ENCODE peak calls at places on chromosomes 6 and 20, in six cellular contexts. J, E, Z, R, B and L are unnamed samples.

GRCh38 chr6:139338845-139339244 is 35.6 kb downstream of the CITED2 start:
- DNase-seq in Z (no peak), E (no peak), J (no peak), B (no peak), R (no peak), L (no peak)

GRCh38 chr6:14333556-14334305 is 216.2 kb downstream of the CD83 start:
- DNase-seq in R (no peak), B (no peak), E (no peak), J (no peak), Z (no peak), L (no peak)

GRCh38 chr6:111730835-111731234 is 125.2 kb upstream of the TRAF3IP2 start:
- DNase-seq in R (peak), Z (no peak), J (no peak), B (peak), E (no peak), L (no peak)

GRCh38 chr6:56849876-56850275 is 105.0 kb upstream of the BEND6 start:
- DNase-seq in R (no peak), J (no peak), B (no peak), E (no peak), Z (no peak), L (no peak)

GRCh38 chr6:167303660-167304625 is 12.8 kb downstream of the UNC93A start:
- DNase-seq in E (no peak), B (no peak), R (no peak), J (no peak), Z (no peak), L (no peak)

GRCh38 chr6:71489736-71490135 is 201.1 kb downstream of the OGFRL1 start:
- DNase-seq in Z (no peak), B (no peak), E (no peak), R (no peak), J (no peak), L (peak)

GRCh38 chr20:58133020-58133419 is 95.4 kb downstream of the ANKRD60 start:
- DNase-seq in R (no peak), B (peak), Z (no peak), J (no peak), E (no peak), L (peak)

GRCh38 chr20:37994512-37994911 is 38.7 kb downstream of the TTI1 start:
- DNase-seq in B (no peak), R (no peak), J (no peak), Z (no peak), E (no peak), L (peak)

GRCh38 chr20:51094221-51094620 is 71.3 kb upstream of the KCNG1 start:
- DNase-seq in Z (no peak), B (no peak), J (no peak), E (no peak), R (no peak), L (no peak)

GRCh38 chr6:138622967-138623366 is 123.7 kb upstream of the NHSL1 start:
- DNase-seq in R (no peak), E (peak), J (no peak), B (peak), Z (no peak), L (peak)

GRCh38 chr6:125749864-125750691 is 646 bp downstream of the HEY2 start:
- DNase-seq in J (no peak), Z (no peak), R (no peak), E (peak), B (peak), L (no peak)

GRCh38 chr20:21534453-21534852 is 20.6 kb upstream of the NKX2-2 start:
- DNase-seq in Z (no peak), J (no peak), E (peak), B (peak), R (peak), L (no peak)

GRCh38 chr20:50540620-50541605 is 30.7 kb downstream of the PTPN1 start:
- DNase-seq in R (no peak), B (no peak), J (no peak), Z (no peak), E (no peak), L (peak)

GRCh38 chr20:17533396-17533795 is 2.2 kb upstream of the BFSP1 start:
- DNase-seq in B (peak), E (peak), Z (no peak), R (peak), J (peak), L (no peak)

GRCh38 chr6:116370717-116371383 is at the start of gene DSE:
- DNase-seq in Z (peak), R (peak), B (peak), J (peak), E (peak), L (peak)

GRCh38 chr6:29627762-29628418 is 5.1 kb downstream of the GABBR1 start:
- DNase-seq in B (peak), R (peak), Z (peak), J (peak), E (peak), L (no peak)

GRCh38 chr6:21922086-21922485 is 328.5 kb downstream of the SOX4 start:
- DNase-seq in B (no peak), Z (no peak), J (no peak), R (no peak), E (no peak), L (no peak)

GRCh38 chr20:22579711-22580697 is 4.4 kb downstream of the FOXA2 start:
- DNase-seq in Z (no peak), R (no peak), B (peak), E (no peak), J (no peak), L (no peak)

GRCh38 chr6:144286503-144287393 is 1.6 kb downstream of the UTRN start:
- DNase-seq in E (peak), Z (no peak), R (no peak), J (peak), B (no peak), L (peak)

GRCh38 chr6:33314515-33314942 is 651 bp upstream of the TAPBP start:
- DNase-seq in J (peak), B (peak), E (peak), R (peak), Z (no peak), L (peak)

GRCh38 chr20:60632420-60633262 is 619.4 kb upstream of the CDH4 start:
- DNase-seq in B (peak), E (no peak), Z (no peak), J (no peak), R (no peak), L (no peak)

GRCh38 chr6:121896363-121896762 is 460.9 kb downstream of the GJA1 start:
- DNase-seq in R (no peak), Z (no peak), E (no peak), J (no peak), B (no peak), L (no peak)

GRCh38 chr6:170082067-170082466 is 208.8 kb downstream of the DLL1 start:
- DNase-seq in R (no peak), B (no peak), Z (no peak), E (no peak), J (no peak), L (no peak)

GRCh38 chr20:44495802-44496481 is 20.3 kb downstream of the TTPAL start:
- DNase-seq in J (no peak), E (no peak), B (no peak), Z (no peak), R (no peak), L (peak)

GRCh38 chr6:144468709-144469108 is 183.6 kb downstream of the UTRN start:
- DNase-seq in J (no peak), R (no peak), E (no peak), Z (no peak), B (no peak), L (no peak)